ENCODE peak calls at places on chromosomes 12 and 14, in six cellular contexts. I is mesenchymal stem cell, X is H1, R is neuronal stem cell, H is H9, J is mesendoderm. L is an unnamed sample. For H3K27me3, the result is how much of the 10 kb centered on the place peaks cover.

GRCh38 chr12:131443019-131444000 is 267.6 kb upstream of the SFSWAP start:
- DNase-seq in I (no peak), X (no peak), R (no peak), H (peak), J (no peak), L (no peak)

GRCh38 chr12:92803921-92804320 is 101.1 kb downstream of the PLEKHG7 start:
- DNase-seq in I (no peak), X (no peak), R (no peak), H (no peak), J (no peak), L (no peak)

GRCh38 chr12:47356129-47356622 is 276.4 kb upstream of the AMIGO2 start:
- DNase-seq in I (no peak), X (no peak), R (no peak), H (no peak), J (no peak), L (peak)

GRCh38 chr12:54984602-54985376 is at the start of gene TESPA1:
- DNase-seq in I (no peak), X (no peak), R (no peak), H (no peak), J (peak), L (no peak)

GRCh38 chr14:92589213-92589852 is 75.8 kb downstream of the RIN3 start:
- DNase-seq in I (peak), X (no peak), R (no peak), H (no peak), J (peak), L (peak)

GRCh38 chr12:113112043-113112899 is 23.3 kb downstream of the RASAL1 start:
- DNase-seq in I (no peak), X (no peak), R (no peak), H (no peak), J (no peak), L (no peak)

GRCh38 chr12:15677696-15678095 is 111.5 kb downstream of the EPS8 start:
- DNase-seq in I (no peak), X (no peak), R (no peak), H (no peak), J (no peak), L (no peak)

GRCh38 chr14:99450266-99450665 is 30.4 kb downstream of the SETD3 start:
- DNase-seq in I (no peak), X (no peak), R (no peak), H (no peak), J (no peak), L (no peak)

GRCh38 chr12:121400332-121401139 is 618 bp downstream of the RNF34 start:
- DNase-seq in I (peak), X (no peak), R (peak), H (peak), J (peak), L (peak)

GRCh38 chr14:50025776-50026175 is 90.6 kb downstream of the VCPKMT start:
- DNase-seq in I (no peak), X (no peak), R (no peak), H (no peak), J (no peak), L (peak)

GRCh38 chr12:18382486-18382885 is 121.2 kb downstream of the PIK3C2G start:
- DNase-seq in I (peak), X (no peak), R (no peak), H (no peak), J (peak), L (peak)

GRCh38 chr12:116529048-116529447 is 30.1 kb upstream of the MAP1LC3B2 start:
- DNase-seq in I (peak), X (no peak), R (no peak), H (no peak), J (no peak), L (peak)

GRCh38 chr12:22307811-22308210 is 26.7 kb downstream of the ST8SIA1 start:
- DNase-seq in I (no peak), X (no peak), R (no peak), H (no peak), J (no peak), L (no peak)

GRCh38 chr12:54156578-54156977 is 32.2 kb downstream of the SMUG1 start:
- DNase-seq in I (no peak), X (no peak), R (no peak), H (no peak), J (no peak), L (no peak)

GRCh38 chr14:63045234-63045611 is at the start of gene KCNH5:
- DNase-seq in I (peak), X (peak), R (no peak), H (peak), J (peak), L (peak)

GRCh38 chr14:59913187-59913586 is 6.8 kb upstream of the LRRC9 start:
- DNase-seq in I (no peak), X (no peak), R (no peak), H (no peak), J (no peak), L (no peak)

GRCh38 chr14:96660135-96660534 is 137.0 kb upstream of the VRK1 start:
- DNase-seq in I (no peak), X (no peak), R (no peak), H (no peak), J (no peak), L (no peak)
- H3K27me3 ChIP-seq in I (under half), X (under half), R (under half), H (under half), J (under half), L (under half)

GRCh38 chr14:56273151-56273550 is 154.9 kb downstream of the PELI2 start:
- DNase-seq in I (peak), X (no peak), R (no peak), H (no peak), J (no peak), L (peak)

GRCh38 chr14:56274556-56274955 is 156.3 kb downstream of the PELI2 start:
- DNase-seq in I (no peak), X (no peak), R (no peak), H (no peak), J (no peak), L (no peak)

GRCh38 chr14:56278383-56278782 is 160.2 kb downstream of the PELI2 start:
- DNase-seq in I (no peak), X (no peak), R (no peak), H (no peak), J (no peak), L (no peak)

GRCh38 chr14:56271988-56272387 is 153.8 kb downstream of the PELI2 start:
- DNase-seq in I (no peak), X (no peak), R (no peak), H (no peak), J (no peak), L (peak)

GRCh38 chr14:56273949-56274348 is 155.7 kb downstream of the PELI2 start:
- DNase-seq in I (no peak), X (no peak), R (no peak), H (no peak), J (no peak), L (no peak)
- H2BK15ac ChIP-seq in I (no peak), X (no peak), R (no peak), H (no peak), J (no peak), L (no peak)

DNA sequence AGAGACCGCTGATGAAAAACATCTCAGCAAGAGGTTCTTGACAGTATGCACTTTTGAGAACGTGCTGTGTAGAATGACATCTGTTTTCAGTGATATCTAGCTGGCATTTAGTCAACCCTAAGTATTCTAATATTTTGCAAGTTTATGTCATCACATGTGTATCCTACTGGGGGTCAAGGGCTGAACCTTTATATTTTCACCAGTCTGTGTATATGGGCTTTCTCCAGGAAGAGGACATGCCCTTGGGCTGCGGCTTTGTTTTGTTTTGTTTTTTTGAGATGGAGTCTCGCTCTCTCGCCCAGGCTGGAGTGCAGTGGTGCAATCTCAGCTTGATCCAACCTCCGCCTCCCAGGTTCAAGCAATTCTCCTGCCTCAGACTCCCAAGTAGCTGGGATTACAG is 22.1 kb upstream of the YARS2 start:
- DNase-seq in I (no peak), X (no peak), R (no peak), H (no peak), J (no peak), L (no peak)
- H3K27me3 ChIP-seq in I (under half), X (under half), R (under half), H (under half), J (under half), L (under half)

DNA sequence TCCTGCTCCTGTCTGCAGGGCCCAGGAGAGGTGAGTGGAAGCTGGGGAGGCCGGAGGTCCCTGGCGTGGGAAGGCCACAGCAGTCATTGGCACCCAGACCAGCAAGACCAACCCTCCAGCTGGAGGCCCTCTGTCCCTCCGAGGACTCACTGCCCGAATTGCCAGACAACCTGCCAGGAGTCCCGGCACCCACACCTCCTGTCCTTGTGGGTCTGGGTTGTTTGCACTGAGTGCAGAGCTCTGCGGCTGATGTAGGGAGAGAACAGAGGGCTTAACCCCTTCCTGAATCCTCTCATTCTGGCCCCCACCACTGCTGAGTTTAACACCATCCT is 204.9 kb downstream of the KIF26A start:
- DNase-seq in I (no peak), X (no peak), R (no peak), H (no peak), J (no peak), L (no peak)
- H2BK15ac ChIP-seq in I (no peak), X (no peak), R (peak), H (no peak), J (no peak), L (no peak)

GRCh38 chr12:52693261-52693660 is 10.1 kb downstream of the KRT77 start:
- DNase-seq in I (no peak), X (no peak), R (no peak), H (no peak), J (no peak), L (no peak)
- H3K27me3 ChIP-seq in I (half or more), X (under half), R (under half), H (under half), J (under half), L (half or more)

GRCh38 chr12:125142601-125143000 is 77.4 kb downstream of the AACS start:
- DNase-seq in I (no peak), X (no peak), R (no peak), H (no peak), J (no peak), L (no peak)
- H2BK15ac ChIP-seq in I (no peak), X (no peak), R (no peak), H (no peak), J (no peak), L (no peak)

GRCh38 chr12:98840325-98840724 is 195.2 kb downstream of the APAF1 start:
- DNase-seq in I (no peak), X (no peak), R (no peak), H (no peak), J (no peak), L (no peak)
- H3K27me3 ChIP-seq in I (under half), X (under half), R (under half), H (under half), J (under half), L (under half)

DNA sequence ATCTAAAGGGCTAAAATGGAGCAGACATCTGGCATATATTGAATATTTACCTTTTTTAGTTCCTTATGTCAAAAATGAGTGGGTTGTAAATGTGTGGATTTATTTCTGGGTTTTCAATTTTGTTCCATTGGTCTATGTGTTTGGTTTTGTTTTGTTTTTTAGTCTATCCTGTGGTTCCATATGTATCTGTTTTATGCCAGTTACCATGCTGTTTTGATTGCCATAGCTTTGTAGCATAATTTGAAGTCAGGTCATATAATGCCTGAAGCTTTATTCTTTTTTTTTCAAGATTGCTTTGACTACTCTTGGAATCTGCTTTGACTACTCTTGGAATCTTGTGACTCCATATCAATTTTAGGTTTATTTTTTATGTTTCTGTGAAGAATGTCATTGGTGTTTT is 133.2 kb downstream of the MIPOL1 start:
- DNase-seq in I (no peak), X (no peak), R (no peak), H (no peak), J (no peak), L (no peak)
- H2BK15ac ChIP-seq in I (no peak), X (no peak), R (no peak), H (no peak), J (no peak), L (no peak)

GRCh38 chr12:57735952-57736742 is 2.4 kb downstream of the AGAP2 start:
- DNase-seq in I (peak), X (no peak), R (no peak), H (peak), J (peak), L (peak)
- H3K27me3 ChIP-seq in I (half or more), X (half or more), R (under half), H (half or more), J (half or more), L (half or more)

GRCh38 chr12:51205350-51205749 is 12.5 kb downstream of the POU6F1 start:
- DNase-seq in I (no peak), X (no peak), R (no peak), H (no peak), J (no peak), L (no peak)
- H2BK15ac ChIP-seq in I (no peak), X (no peak), R (no peak), H (no peak), J (no peak), L (no peak)

L was measured in IMR-90.